ENCODE peak calls at places on chromosomes 5 and 9, in five cellular contexts. N is sigmoid colon, Z is PC-3, U is fibroblast of lung, P is left ventricle myocardium inferior. O is an unnamed sample. For H3K4me1, the result is how much of the 10 kb centered on the place peaks cover.

GRCh38 chr9:134386951-134387831 is 60.9 kb downstream of the RXRA start:
- DNase-seq in N (peak), Z (no peak), U (no peak), P (no peak), O (peak)

GRCh38 chr5:163503106-163504090 is 2.0 kb upstream of the MAT2B start:
- DNase-seq in N (peak), Z (peak), U (peak), P (peak), O (peak)

GRCh38 chr9:4020038-4020746 is 279.7 kb downstream of the GLIS3 start:
- DNase-seq in N (no peak), Z (peak), U (peak), P (no peak), O (no peak)

GRCh38 chr9:27292646-27293045 is 4.3 kb downstream of the EQTN start:
- DNase-seq in N (peak), Z (no peak), U (peak), P (no peak), O (no peak)

GRCh38 chr9:98080780-98081179 is 24.2 kb downstream of the NANS start:
- DNase-seq in N (no peak), Z (no peak), U (no peak), P (no peak), O (no peak)

GRCh38 chr5:108765647-108766046 is 17.9 kb downstream of the FER start:
- DNase-seq in N (no peak), Z (peak), U (no peak), P (no peak), O (no peak)

GRCh38 chr5:12920527-12920926 is 1016.3 kb upstream of the CTNND2 start:
- DNase-seq in N (no peak), Z (peak), U (no peak), P (no peak), O (no peak)

GRCh38 chr5:178355662-178356061 is 123.1 kb upstream of the PHYKPL start:
- DNase-seq in N (no peak), Z (no peak), U (no peak), P (no peak), O (no peak)

GRCh38 chr5:54002183-54002770 is 308.1 kb downstream of the ARL15 start:
- DNase-seq in N (no peak), Z (no peak), U (no peak), P (no peak), O (no peak)

GRCh38 chr9:99572529-99572928 is 249.2 kb upstream of the NR4A3 start:
- DNase-seq in N (no peak), Z (no peak), U (no peak), P (no peak), O (no peak)

GRCh38 chr9:102499468-102499867 is 495.7 kb upstream of the CYLC2 start:
- DNase-seq in N (no peak), Z (no peak), U (no peak), P (no peak), O (no peak)

GRCh38 chr9:81600631-81601030 is 88.7 kb downstream of the TLE1 start:
- DNase-seq in N (no peak), Z (no peak), U (no peak), P (no peak), O (no peak)

GRCh38 chr5:10442581-10442980 is 902 bp downstream of the ROPN1L start:
- DNase-seq in N (no peak), Z (peak), U (no peak), P (no peak), O (no peak)

GRCh38 chr9:137421838-137422667 is 909 bp downstream of the EXD3 start:
- DNase-seq in N (peak), Z (no peak), U (no peak), P (peak), O (no peak)

GRCh38 chr5:151072234-151073025 is 8.4 kb downstream of the TNIP1 start:
- DNase-seq in N (no peak), Z (peak), U (peak), P (no peak), O (no peak)

GRCh38 chr9:22043928-22044327 is 34.8 kb upstream of the CDKN2B start:
- DNase-seq in N (no peak), Z (no peak), U (no peak), P (no peak), O (no peak)

GRCh38 chr5:102152906-102153787 is 142.9 kb downstream of the SLCO4C1 start:
- DNase-seq in N (no peak), Z (peak), U (no peak), P (no peak), O (no peak)

GRCh38 chr5:169296456-169297220 is 4.3 kb downstream of the SLIT3 start:
- DNase-seq in N (peak), Z (no peak), U (peak), P (no peak), O (no peak)

DNA sequence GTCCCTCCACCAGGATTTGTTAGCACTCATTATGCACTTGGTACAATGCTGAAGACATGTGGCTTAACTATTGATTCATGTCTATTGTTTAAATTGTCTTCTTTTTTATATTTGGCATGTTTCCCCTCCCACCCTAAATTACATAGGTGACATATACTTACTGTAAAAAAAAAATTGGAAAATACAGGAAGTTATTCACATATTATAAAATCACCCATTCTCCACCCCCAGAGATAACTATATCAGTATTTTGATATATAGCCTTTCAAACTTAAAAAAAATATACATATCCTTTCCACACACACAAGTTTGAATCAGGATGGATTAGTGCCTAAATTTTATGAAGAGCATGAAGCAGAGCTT is 87.6 kb downstream of the FGF1 start:
- DNase-seq in N (no peak), Z (no peak), U (no peak), P (no peak), O (no peak)
- TF ChIP-seq CTCF in N (no peak), Z (no peak), U (no peak), P (no peak), O (no peak)

GRCh38 chr5:14239951-14240350 is 96.8 kb downstream of the TRIO start:
- DNase-seq in N (no peak), Z (no peak), U (no peak), P (no peak), O (no peak)
- H3K4me1 ChIP-seq in N (half or more), Z (under half), U (under half), P (half or more), O (half or more)

DNA sequence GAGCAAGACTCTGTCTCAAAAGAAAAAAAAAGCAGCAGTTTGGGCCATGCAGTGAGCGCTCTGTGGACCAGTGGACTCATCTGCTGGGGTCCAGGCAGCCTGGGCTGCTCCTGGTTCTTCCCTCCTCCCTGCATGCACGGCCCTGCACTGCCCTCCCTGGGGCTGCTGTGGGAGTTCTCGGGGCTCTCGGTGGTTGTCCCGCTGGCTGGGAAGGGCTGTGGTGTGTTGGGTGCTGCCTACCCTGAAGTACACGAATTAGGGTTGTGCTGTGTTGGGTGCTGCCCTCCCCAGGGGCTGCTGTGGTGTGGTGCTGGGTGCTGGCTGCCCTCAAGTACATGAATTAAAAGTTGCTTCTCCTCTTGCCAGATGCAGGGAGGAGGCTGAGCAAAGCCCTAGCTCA is 18.3 kb upstream of the CLPTM1L start:
- DNase-seq in N (no peak), Z (no peak), U (no peak), P (no peak), O (no peak)
- TF ChIP-seq CTCF in N (no peak), Z (no peak), U (no peak), P (no peak), O (no peak)

DNA sequence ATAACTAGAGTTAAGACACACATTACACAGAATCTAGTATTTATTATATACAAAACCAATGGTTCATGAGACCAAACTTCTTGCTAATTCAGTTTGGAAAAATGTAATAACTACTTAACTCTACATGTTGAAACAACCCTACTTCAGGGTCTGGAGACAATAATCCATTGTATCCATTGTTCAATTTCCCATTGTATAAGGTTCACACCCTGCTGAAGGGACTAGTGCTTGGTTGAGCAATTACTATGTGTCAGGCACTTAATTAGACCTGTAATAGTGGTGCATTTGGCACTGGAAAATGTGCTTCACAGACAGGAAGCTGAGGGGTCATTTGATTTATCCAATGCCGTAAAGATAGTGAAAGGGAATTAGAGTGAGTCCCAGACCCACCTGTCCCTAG is 114.3 kb upstream of the PAPPA start:
- DNase-seq in N (no peak), Z (no peak), U (no peak), P (no peak), O (no peak)
- H3K4me1 ChIP-seq in N (under half), Z (under half), U (under half), P (under half), O (under half)

DNA sequence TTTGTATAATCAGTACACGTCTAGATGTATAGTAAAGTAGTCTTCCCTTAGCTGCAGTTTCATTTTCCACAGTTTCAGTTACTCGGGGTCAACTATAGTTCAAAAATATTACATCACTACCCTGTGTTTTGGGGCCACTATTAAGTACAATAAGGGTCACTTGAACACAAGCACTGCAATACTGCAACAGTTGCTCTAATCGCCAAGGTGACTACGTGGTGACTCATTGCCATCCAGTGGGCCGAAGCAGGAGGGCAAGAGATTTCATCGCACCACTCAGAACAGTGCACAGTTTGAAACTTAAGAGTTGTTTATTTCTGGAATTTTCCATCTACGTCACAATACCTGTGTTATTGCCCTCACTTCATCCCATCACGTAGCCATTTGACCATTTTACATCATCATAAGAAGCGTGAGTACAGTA is at the start of gene ARL14EPL:
- DNase-seq in N (no peak), Z (peak), U (peak), P (peak), O (peak)
- TF ChIP-seq CTCF in N (no peak), Z (peak), U (peak), P (peak), O (no peak)